ENCODE peak calls at places on chromosomes 1 and 21, in five cellular contexts. U is PC-3, T is GM23248, N is neural progenitor cell, Q is uterus. Z is an unnamed sample.
A peak's percentile ranks its signal among the peaks of the same experiment; 100 is the strongest.

GRCh38 chr21:38229260-38229877 is 27.4 kb upstream of the KCNJ15 start:
- DNase-seq in T (no peak), N (peak; percentile 3), Q (no peak), U (peak; percentile 47), Z (no peak)

GRCh38 chr21:45128613-45129226 is 54.3 kb downstream of the ADARB1 start:
- DNase-seq in Q (peak; percentile 64), U (peak; percentile 82), T (peak; percentile 83), N (peak; percentile 81), Z (no peak)

GRCh38 chr21:36337099-36337509 is 17.1 kb downstream of the MORC3 start:
- DNase-seq in Q (no peak), U (peak; percentile 76), T (peak; percentile 85), N (no peak), Z (no peak)

GRCh38 chr1:44721521-44722361 is 9.2 kb downstream of the RNU5D-1 start:
- DNase-seq in T (peak; percentile 58), U (peak; percentile 86), N (no peak), Q (peak; percentile 48), Z (peak; percentile 94)

GRCh38 chr1:231122143-231122542 is 39.7 kb upstream of the TRIM67 start:
- DNase-seq in T (no peak), Q (no peak), U (no peak), N (no peak), Z (no peak)

GRCh38 chr1:158999301-159000069 is 10.2 kb upstream of the IFI16 start:
- DNase-seq in Q (peak; percentile 87), U (peak; percentile 27), T (peak; percentile 92), N (peak; percentile 90), Z (peak; percentile 93)

GRCh38 chr1:4796999-4797375 is 142.6 kb downstream of the AJAP1 start:
- DNase-seq in N (no peak), U (no peak), Q (no peak), T (no peak), Z (no peak)

GRCh38 chr1:67719329-67720196 is 34.6 kb downstream of the GADD45A start:
- DNase-seq in Q (no peak), U (no peak), N (no peak), T (no peak), Z (no peak)

GRCh38 chr1:151989131-151989868 is 4.4 kb downstream of the S100A10 start:
- DNase-seq in U (peak; percentile 97), Q (peak; percentile 45), T (peak; percentile 97), N (no peak), Z (no peak)

GRCh38 chr1:210598135-210598652 is 269.5 kb downstream of the HHAT start:
- DNase-seq in N (no peak), Q (peak; percentile 27), U (peak; percentile 90), T (peak; percentile 97), Z (peak; percentile 92)

GRCh38 chr1:1968767-1969504 is 34.6 kb downstream of the CFAP74 start:
- DNase-seq in U (peak; percentile 48), Q (no peak), T (no peak), N (no peak), Z (no peak)

GRCh38 chr21:35291963-35292627 is 243.0 kb upstream of the RUNX1 start:
- DNase-seq in U (no peak), T (no peak), Q (no peak), N (no peak), Z (peak; percentile 43)

GRCh38 chr21:45535341-45536081 is 6.7 kb downstream of the SLC19A1 start:
- DNase-seq in Q (no peak), N (no peak), U (no peak), T (no peak), Z (no peak)

GRCh38 chr1:218573871-218574270 is 228.7 kb downstream of the TGFB2 start:
- DNase-seq in N (no peak), T (no peak), Q (no peak), U (no peak), Z (no peak)

DNA sequence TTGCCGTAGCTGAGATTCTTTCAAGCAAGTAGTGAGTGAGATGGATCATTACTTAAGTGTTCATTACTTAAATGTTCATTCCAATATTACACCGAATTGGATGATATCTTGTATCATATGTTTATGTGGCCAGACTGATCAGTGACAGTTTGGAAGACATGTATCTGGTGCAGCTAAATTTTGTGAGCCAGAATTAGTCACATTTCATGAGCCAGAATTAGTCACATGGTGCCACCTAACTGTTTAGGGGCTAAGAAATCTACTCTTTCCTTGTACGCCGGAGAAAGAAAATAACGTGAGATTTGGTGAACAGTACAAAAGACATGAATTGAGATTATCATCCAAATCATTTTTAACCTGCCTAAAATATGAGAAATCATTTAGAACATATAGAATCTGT is 355.7 kb downstream of the USP25 start:
- DNase-seq in N (no peak), Q (no peak), T (peak; percentile 81), U (peak; percentile 78), Z (no peak)
- H3K4me3 ChIP-seq in N (no peak overlapping the region), Q (no peak overlapping the region), T (peak overlapping the region; percentile 61), U (peak overlapping the region; percentile 46), Z (no peak overlapping the region)

GRCh38 chr1:46615088-46615487 is 1.5 kb downstream of the MOB3C start:
- DNase-seq in T (no peak), Q (no peak), U (no peak), N (no peak), Z (no peak)
- H3K4me3 ChIP-seq in T (no peak overlapping the region), Q (peak overlapping the region; percentile 61), U (peak overlapping the region; percentile 91), N (no peak overlapping the region), Z (no peak overlapping the region)

DNA sequence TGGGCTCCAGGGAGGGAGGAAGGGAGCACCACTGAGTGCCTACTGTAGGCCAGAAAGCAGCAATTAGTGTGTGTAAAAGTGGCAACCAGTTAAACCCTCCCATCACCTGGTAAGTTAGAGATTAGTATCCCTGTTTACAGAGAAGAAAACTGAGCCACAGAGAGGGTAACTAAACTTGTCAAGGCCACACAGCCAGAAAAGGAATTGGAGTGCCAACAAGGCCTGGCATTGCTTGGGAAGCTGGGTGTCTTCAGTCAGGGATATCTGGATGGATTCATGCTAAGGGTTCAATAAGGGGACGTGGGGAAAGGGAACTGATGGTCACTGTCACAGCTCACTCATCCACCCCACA is 23.6 kb upstream of the ADGRB2 start:
- DNase-seq in N (no peak), Q (no peak), T (no peak), U (no peak), Z (no peak)
- H3K4me3 ChIP-seq in N (peak overlapping the region; percentile 63), Q (no peak overlapping the region), T (peak overlapping the region; percentile 81), U (peak overlapping the region; percentile 76), Z (peak overlapping the region; percentile 69)

GRCh38 chr1:9892563-9893528 is 17.2 kb downstream of the CTNNBIP1 start:
- DNase-seq in N (peak; percentile 65), U (peak; percentile 97), T (peak; percentile 94), Q (no peak), Z (no peak)
- H3K4me3 ChIP-seq in N (no peak overlapping the region), U (peak overlapping the region; percentile 58), T (peak overlapping the region; percentile 60), Q (no peak overlapping the region), Z (no peak overlapping the region)

GRCh38 chr1:39933956-39934941 is 20.7 kb upstream of the MFSD2A start:
- DNase-seq in T (peak; percentile 99), U (peak; percentile 32), N (no peak), Q (peak; percentile 83), Z (peak; percentile 98)
- H3K4me3 ChIP-seq in T (peak overlapping the region; percentile 45), U (no peak overlapping the region), N (no peak overlapping the region), Q (no peak overlapping the region), Z (no peak overlapping the region)

GRCh38 chr1:30750751-30751291 is 6.8 kb downstream of the LAPTM5 start:
- DNase-seq in N (no peak), T (no peak), U (no peak), Q (no peak), Z (no peak)

GRCh38 chr1:30748699-30749401 is 8.7 kb downstream of the LAPTM5 start:
- DNase-seq in U (no peak), N (no peak), Q (no peak), T (no peak), Z (no peak)

GRCh38 chr1:30751830-30752650 is 5.5 kb downstream of the LAPTM5 start:
- DNase-seq in T (no peak), Q (no peak), N (no peak), U (no peak), Z (no peak)

GRCh38 chr1:30748098-30748698 is 9.4 kb downstream of the LAPTM5 start:
- DNase-seq in T (no peak), N (no peak), U (no peak), Q (no peak), Z (no peak)

DNA sequence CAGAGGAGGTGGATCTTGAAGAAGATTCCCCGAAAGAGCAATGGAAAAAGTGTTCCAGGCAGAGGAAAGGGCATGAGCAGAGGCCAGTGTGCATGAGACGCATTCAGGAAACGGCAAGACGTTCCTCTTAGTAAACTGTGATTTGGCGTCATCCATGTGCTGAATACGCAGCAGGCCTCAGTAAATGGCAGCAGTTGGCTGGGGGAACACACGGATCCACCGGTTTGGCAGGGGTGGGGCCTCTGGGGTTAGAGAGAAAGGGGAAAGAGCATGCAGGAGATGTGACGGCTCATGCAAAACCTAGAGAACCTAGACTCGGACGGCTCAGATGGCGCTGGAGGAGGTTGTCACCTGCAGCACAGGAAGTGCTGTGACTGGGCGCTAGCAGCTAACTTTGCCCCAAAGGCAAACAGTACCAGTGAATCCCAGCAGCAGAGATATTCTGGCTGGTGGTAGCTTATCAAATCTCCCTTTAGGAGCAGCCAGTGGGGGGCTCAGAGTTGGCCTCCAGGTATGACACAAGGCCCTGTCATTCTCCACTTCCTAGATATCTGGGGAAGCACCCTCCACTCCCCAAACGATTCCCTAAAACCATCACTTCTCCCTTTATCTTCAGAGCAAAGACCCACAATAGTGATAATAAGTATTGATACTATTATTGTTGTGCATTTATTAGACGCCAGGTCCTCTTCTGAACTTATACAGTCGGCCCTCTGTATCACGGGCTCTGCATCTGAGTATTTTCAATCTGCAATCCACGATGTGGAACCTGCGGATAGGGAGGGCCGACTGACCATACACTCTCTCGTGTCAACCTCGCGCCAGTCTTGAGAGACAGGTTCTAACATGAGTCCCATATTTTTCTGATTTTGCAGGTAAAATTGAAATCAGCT is 7.6 kb downstream of the LAPTM5 start:
- DNase-seq in U (no peak), Q (no peak), N (no peak), T (no peak), Z (no peak)
- H3K4me3 ChIP-seq in U (no peak overlapping the region), Q (no peak overlapping the region), N (no peak overlapping the region), T (no peak overlapping the region), Z (no peak overlapping the region)

DNA sequence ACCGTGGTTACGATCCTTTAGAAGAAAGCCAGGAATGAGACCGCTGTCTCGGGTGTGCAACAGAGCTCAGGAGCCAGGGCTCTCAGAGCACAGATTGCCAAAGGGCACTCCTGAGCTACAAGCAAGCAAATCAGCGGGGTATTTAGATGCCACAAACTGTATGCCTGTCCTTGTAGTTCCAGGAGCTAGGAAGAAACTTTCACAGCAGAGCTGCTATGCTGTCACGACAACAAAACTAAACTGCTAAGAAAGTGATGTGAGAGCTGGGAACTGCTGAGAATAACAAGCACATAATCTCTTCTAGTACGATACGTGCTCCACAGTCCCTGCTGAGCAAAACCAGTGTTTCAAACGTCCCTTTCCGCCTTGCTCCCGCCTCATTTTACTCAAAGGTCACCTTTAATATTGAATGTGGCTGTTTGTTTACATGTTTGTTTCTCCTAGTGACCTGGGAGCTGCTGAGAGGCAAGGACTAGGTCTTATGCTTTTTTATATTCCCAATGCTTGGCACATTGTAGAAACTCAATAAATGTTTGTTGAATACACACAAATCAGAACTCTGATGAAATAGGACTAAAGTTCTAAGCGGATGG is 14.7 kb downstream of the GREM2 start:
- DNase-seq in Q (no peak), U (no peak), T (peak; percentile 54), N (peak; percentile 18), Z (no peak)
- H3K4me3 ChIP-seq in Q (peak overlapping the region; percentile 24), U (peak overlapping the region; percentile 55), T (peak overlapping the region; percentile 54), N (no peak overlapping the region), Z (no peak overlapping the region)

GRCh38 chr1:19457555-19457954 is 27.8 kb downstream of the CAPZB start:
- DNase-seq in T (no peak), Q (no peak), N (peak; percentile 34), U (no peak), Z (no peak)
- H3K4me3 ChIP-seq in T (no peak overlapping the region), Q (no peak overlapping the region), N (peak overlapping the region; percentile 24), U (no peak overlapping the region), Z (no peak overlapping the region)

GRCh38 chr1:165829888-165830287 is 2.5 kb downstream of the UCK2 start:
- DNase-seq in N (no peak), T (no peak), Q (no peak), U (no peak), Z (no peak)
- H3K4me3 ChIP-seq in N (peak overlapping the region; percentile 89), T (peak overlapping the region; percentile 82), Q (no peak overlapping the region), U (peak overlapping the region; percentile 88), Z (peak overlapping the region; percentile 92)

GRCh38 chr1:109794319-109795132 is 30.8 kb upstream of the EPS8L3 start:
- DNase-seq in T (peak; percentile 58), Q (peak; percentile 14), U (no peak), N (no peak), Z (no peak)
- H3K4me3 ChIP-seq in T (no peak overlapping the region), Q (no peak overlapping the region), U (no peak overlapping the region), N (no peak overlapping the region), Z (no peak overlapping the region)

Z was measured in skeletal muscle cell.